ENCODE peak calls at places on chromosomes 4 and X, in nine cellular contexts. B is osteoblast, Q is brain microvascular endothelial cell, I is ascending aorta, O is fibroblast of lung, L is A549, D is NB4, Z is psoas muscle, W is IMR-90. G is an unnamed sample.

GRCh38 chr4:2932951-2933565 is 30.1 kb downstream of the NOP14 start:
- DNase-seq in B (peak; percentile 81), Q (no peak), I (no peak), O (no peak), L (no peak), D (peak; percentile 86), Z (peak; percentile 70), W (no peak), G (no peak)

GRCh38 chr4:96380106-96380505 is 540.2 kb downstream of the PDHA2 start:
- DNase-seq in B (no peak), Q (no peak), I (no peak), O (no peak), L (no peak), D (no peak), Z (no peak), W (no peak), G (no peak)

GRCh38 chr4:123599061-123599919 is 202.7 kb downstream of the SPRY1 start:
- DNase-seq in B (no peak), Q (no peak), I (no peak), O (peak; percentile 41), L (no peak), D (peak; percentile 84), Z (no peak), W (peak; percentile 53), G (no peak)

GRCh38 chr4:41069268-41069667 is 145.1 kb downstream of the APBB2 start:
- DNase-seq in B (no peak), Q (no peak), I (no peak), O (peak; percentile 73), L (no peak), D (no peak), Z (no peak), W (peak; percentile 49), G (no peak)

GRCh38 chr4:108336076-108336475 is 167.3 kb upstream of the LEF1 start:
- DNase-seq in B (no peak), Q (peak; percentile 62), I (no peak), O (peak; percentile 88), L (no peak), D (no peak), Z (no peak), W (no peak), G (no peak)

GRCh38 chrX:85221361-85221760 is 22.2 kb downstream of the SATL1 start:
- DNase-seq in B (no peak), Q (no peak), I (no peak), O (no peak), L (no peak), D (no peak), Z (no peak), W (no peak), G (no peak)

GRCh38 chrX:20063716-20064351 is 52.9 kb downstream of the MAP7D2 start:
- DNase-seq in B (no peak), Q (no peak), I (no peak), O (no peak), L (no peak), D (peak; percentile 21), Z (no peak), W (peak; percentile 10), G (no peak)

GRCh38 chr4:15738877-15739276 is 36.0 kb downstream of the BST1 start:
- DNase-seq in B (peak; percentile 42), Q (no peak), I (no peak), O (peak; percentile 64), L (no peak), D (no peak), Z (no peak), W (peak; percentile 21), G (no peak)

GRCh38 chr4:173835863-173836262 is 305.8 kb upstream of the HAND2 start:
- DNase-seq in B (peak; percentile 42), Q (peak; percentile 3), I (no peak), O (peak; percentile 56), L (no peak), D (no peak), Z (no peak), W (peak; percentile 80), G (no peak)

GRCh38 chrX:120549483-120550452 is 11.0 kb downstream of the CUL4B start:
- DNase-seq in B (peak; percentile 73), Q (peak; percentile 89), I (no peak), O (peak; percentile 97), L (peak; percentile 73), D (peak; percentile 9), Z (no peak), W (peak; percentile 94), G (no peak)

GRCh38 chrX:120791013-120791643 is 84.5 kb downstream of the CT47B1 start:
- DNase-seq in B (no peak), Q (peak; percentile 60), I (peak; percentile 75), O (peak; percentile 79), L (no peak), D (peak; percentile 5), Z (peak; percentile 54), W (peak; percentile 43), G (no peak)

GRCh38 chr4:125639182-125639621 is 324.4 kb downstream of the FAT4 start:
- DNase-seq in B (no peak), Q (no peak), I (no peak), O (peak; percentile 36), L (no peak), D (no peak), Z (no peak), W (peak; percentile 1), G (no peak)

GRCh38 chr4:176744091-176744490 is 48.6 kb downstream of the VEGFC start:
- DNase-seq in B (no peak), Q (no peak), I (no peak), O (peak; percentile 25), L (no peak), D (no peak), Z (no peak), W (peak; percentile 65), G (no peak)

GRCh38 chr4:138910201-138910913 is 105.2 kb upstream of the NOCT start:
- DNase-seq in B (no peak), Q (peak; percentile 36), I (no peak), O (peak; percentile 69), L (peak; percentile 31), D (no peak), Z (no peak), W (peak; percentile 55), G (no peak)

GRCh38 chr4:38753021-38753806 is 29.6 kb downstream of the TLR10 start:
- DNase-seq in B (peak; percentile 88), Q (peak; percentile 97), I (peak; percentile 93), O (peak; percentile 100), L (no peak), D (peak; percentile 62), Z (peak; percentile 83), W (peak; percentile 99), G (no peak)
- H3K4me3 ChIP-seq in B (peak overlapping the region; percentile 55), Q (peak overlapping the region; percentile 12), I (no peak overlapping the region), O (peak overlapping the region; percentile 13), L (no peak overlapping the region), D (no peak overlapping the region), Z (no peak overlapping the region), W (no peak overlapping the region), G (no peak overlapping the region)

GRCh38 chrX:40057405-40057804 is 40.4 kb downstream of the BCOR start:
- DNase-seq in B (no peak), Q (no peak), I (peak; percentile 35), O (no peak), L (no peak), D (no peak), Z (no peak), W (no peak), G (no peak)
- TF ChIP-seq CTCF in B (peak; percentile 29), Q (peak; percentile 13), I (no peak), O (no peak), L (no peak), D (peak; percentile 6), Z (no peak), W (peak; percentile 7), G (peak; percentile 17)

DNA sequence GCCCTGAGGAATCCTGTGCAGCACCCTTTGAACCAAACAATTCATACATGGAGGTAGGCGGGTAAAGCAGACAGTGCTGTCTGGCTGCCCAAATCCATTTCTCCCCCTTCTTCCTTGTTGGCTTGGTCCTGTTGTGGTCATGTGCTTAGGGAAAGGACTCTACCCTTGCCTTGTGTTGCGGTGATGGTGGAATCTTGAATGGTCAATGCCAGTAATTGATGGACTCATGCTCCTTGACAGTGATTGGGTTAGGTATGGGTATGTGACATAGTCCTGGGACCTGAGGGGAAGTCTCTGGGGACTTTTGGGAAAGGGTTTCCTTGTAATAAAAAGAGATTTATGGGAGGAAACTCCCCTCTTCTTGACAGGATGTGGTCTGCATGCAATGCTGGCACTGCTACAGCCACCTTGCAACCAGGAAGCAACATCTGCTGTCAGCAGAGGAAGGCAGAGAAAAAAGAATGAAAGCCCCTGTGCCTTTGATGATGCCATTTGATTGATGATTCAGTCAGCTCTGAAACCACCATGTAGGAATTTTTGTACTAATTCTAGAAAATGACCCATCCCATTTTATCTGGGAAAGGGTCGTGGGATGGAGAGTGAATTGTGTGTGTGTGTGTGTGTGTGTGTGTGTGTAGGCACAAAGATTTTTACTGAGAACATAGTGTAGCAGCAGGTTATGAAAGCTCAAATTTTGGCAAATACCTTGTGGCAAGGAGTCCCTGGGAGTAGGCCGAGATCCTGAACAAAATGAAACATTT is 30.0 kb upstream of the HUWE1 start:
- DNase-seq in B (no peak), Q (no peak), I (no peak), O (peak; percentile 65), L (no peak), D (peak; percentile 79), Z (no peak), W (peak; percentile 48), G (no peak)
- H3K4me3 ChIP-seq in B (no peak overlapping the region), Q (no peak overlapping the region), I (no peak overlapping the region), O (no peak overlapping the region), L (no peak overlapping the region), D (no peak overlapping the region), Z (no peak overlapping the region), W (no peak overlapping the region), G (peak overlapping the region; percentile 41)

DNA sequence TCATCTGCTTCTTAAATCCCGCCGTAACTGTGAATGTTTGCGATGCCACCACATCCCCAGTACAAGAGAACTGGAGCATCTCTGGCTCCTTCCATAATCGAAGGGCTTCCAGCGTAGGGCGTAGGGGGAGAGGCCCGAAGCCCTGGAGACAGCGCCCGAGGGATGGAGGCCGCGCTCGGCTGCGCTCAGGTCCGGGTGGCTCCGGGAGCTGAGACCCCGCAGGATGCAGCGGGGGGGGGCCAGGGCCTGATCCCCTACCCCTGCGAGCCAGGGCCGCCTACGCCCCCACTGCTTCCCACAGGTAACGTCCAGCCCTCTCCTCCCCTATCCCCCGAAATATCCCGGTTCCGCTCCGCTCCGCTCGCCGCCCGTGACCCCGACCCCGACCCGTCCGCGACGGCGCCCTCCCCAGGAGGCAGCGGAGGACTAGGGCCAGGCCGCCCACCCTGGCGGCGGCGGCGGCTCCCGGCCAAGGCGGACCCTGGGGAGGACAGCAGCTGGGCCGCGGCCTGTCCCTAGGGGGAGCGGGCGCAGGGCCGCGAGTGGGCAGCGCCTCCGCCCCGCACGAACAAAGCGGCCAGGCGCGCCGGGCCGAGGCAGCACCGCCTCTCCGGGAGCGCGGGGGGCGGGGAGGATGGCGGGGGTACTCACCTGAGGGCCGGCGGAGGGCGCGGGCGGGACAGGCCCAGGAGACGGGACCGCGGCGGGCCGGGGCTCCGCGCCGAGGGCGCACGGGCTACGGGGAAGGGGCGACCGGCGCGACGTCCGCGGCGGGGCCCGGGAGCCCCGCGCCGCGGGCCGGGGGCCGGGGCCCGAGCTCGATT is 720 bp downstream of the WDFY3 start:
- DNase-seq in B (peak; percentile 90), Q (no peak), I (peak; percentile 69), O (peak; percentile 47), L (peak; percentile 27), D (peak; percentile 49), Z (peak; percentile 74), W (peak; percentile 17), G (no peak)
- TF ChIP-seq CTCF in B (no peak), Q (peak; percentile 9), I (no peak), O (no peak), L (no peak), D (no peak), Z (no peak), W (peak; percentile 20), G (no peak)

DNA sequence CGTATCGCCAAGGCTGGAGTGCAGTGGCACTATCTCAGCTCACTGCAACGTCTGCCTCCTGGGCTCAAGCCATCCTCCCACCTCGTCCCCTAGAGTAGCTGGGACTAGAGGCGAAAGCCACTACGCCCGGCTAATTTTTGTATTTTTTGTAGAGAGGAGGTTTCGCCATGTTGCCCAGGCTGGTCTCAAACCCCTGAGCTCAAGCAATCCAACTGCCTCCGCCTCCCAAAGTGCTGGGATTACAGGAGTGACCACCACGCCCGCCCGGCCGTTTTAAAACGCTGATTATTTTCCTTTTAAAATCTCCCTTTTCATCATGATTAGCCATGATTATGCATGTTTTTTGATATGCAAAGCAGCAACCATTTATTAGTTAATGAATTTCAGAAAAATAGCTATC is 2.2 kb downstream of the N4BP2 start:
- DNase-seq in B (no peak), Q (no peak), I (no peak), O (no peak), L (no peak), D (no peak), Z (no peak), W (no peak), G (no peak)
- H3K4me3 ChIP-seq in B (no peak overlapping the region), Q (no peak overlapping the region), I (no peak overlapping the region), O (peak overlapping the region; percentile 90), L (no peak overlapping the region), D (peak overlapping the region; percentile 82), Z (no peak overlapping the region), W (no peak overlapping the region), G (no peak overlapping the region)